ENCODE peak calls at places on chromosomes 12 and 14, in four cellular contexts. R is WTC11, A is K562, Q is SK-N-SH. O is an unnamed sample.

GRCh38 chr14:68444449-68445168 is 348.3 kb downstream of the ZFP36L1 start:
- DNase-seq in Q (no peak), A (no peak), R (no peak), O (peak)

GRCh38 chr12:110546339-110546738 is 36.8 kb downstream of the PPTC7 start:
- DNase-seq in R (no peak), Q (no peak), A (no peak), O (no peak)

GRCh38 chr12:131126662-131127173 is 173.0 kb downstream of the ADGRD1 start:
- DNase-seq in Q (no peak), A (no peak), R (no peak), O (no peak)

GRCh38 chr14:102729825-102730224 is 47.4 kb upstream of the TRAF3 start:
- DNase-seq in R (no peak), Q (no peak), A (no peak), O (no peak)

GRCh38 chr12:82994117-82994516 is 307.4 kb downstream of the TMTC2 start:
- DNase-seq in R (no peak), Q (no peak), A (no peak), O (no peak)

GRCh38 chr12:2347844-2348476 is 295.2 kb downstream of the CACNA1C start:
- DNase-seq in R (no peak), Q (no peak), A (no peak), O (no peak)

GRCh38 chr12:77940566-77940965 is 109.9 kb downstream of the NAV3 start:
- DNase-seq in R (no peak), A (no peak), Q (no peak), O (no peak)

GRCh38 chr12:123614531-123614930 is 12.6 kb downstream of the DDX55 start:
- DNase-seq in R (no peak), Q (no peak), A (no peak), O (no peak)

GRCh38 chr14:77067632-77068514 is 30.2 kb upstream of the CIPC start:
- DNase-seq in Q (peak), A (peak), R (peak), O (no peak)

GRCh38 chr14:105475916-105476845 is 1.6 kb downstream of the CRIP2 start:
- DNase-seq in Q (peak), R (no peak), A (no peak), O (peak)

GRCh38 chr14:93103392-93104080 is 12.2 kb downstream of the ITPK1 start:
- DNase-seq in R (no peak), A (no peak), Q (peak), O (no peak)

GRCh38 chr14:84162658-84163057 is 1367.3 kb upstream of the FLRT2 start:
- DNase-seq in R (no peak), Q (no peak), A (no peak), O (no peak)

GRCh38 chr12:92574911-92575570 is 127.7 kb upstream of the PLEKHG7 start:
- DNase-seq in Q (no peak), A (no peak), R (no peak), O (peak)

GRCh38 chr12:19970116-19970515 is 398.2 kb upstream of the PDE3A start:
- DNase-seq in A (no peak), Q (peak), R (no peak), O (no peak)

GRCh38 chr12:38110026-38110699 is 206.4 kb upstream of the ALG10B start:
- DNase-seq in A (no peak), R (no peak), Q (no peak), O (no peak)

GRCh38 chr12:90335561-90335960 is 619.4 kb downstream of the CCER1 start:
- DNase-seq in A (no peak), R (no peak), Q (no peak), O (no peak)

GRCh38 chr12:70272510-70272909 is 29.3 kb downstream of the CNOT2 start:
- DNase-seq in A (no peak), R (no peak), Q (no peak), O (no peak)

GRCh38 chr12:41486718-41487117 is 298.6 kb downstream of the PDZRN4 start:
- DNase-seq in R (no peak), Q (no peak), A (no peak), O (no peak)

GRCh38 chr12:110591508-110592051 is 8.5 kb upstream of the PPTC7 start:
- DNase-seq in A (no peak), Q (no peak), R (no peak), O (peak)

GRCh38 chr12:108643941-108644742 is 10.4 kb upstream of the SELPLG start:
- DNase-seq in A (no peak), R (no peak), Q (no peak), O (no peak)

GRCh38 chr12:26195641-26196423 is 459 bp downstream of the SSPN start:
- DNase-seq in A (no peak), Q (peak), R (peak), O (no peak)

GRCh38 chr12:28191018-28191595 is 851 bp downstream of the CCDC91 start:
- DNase-seq in A (peak), R (no peak), Q (peak), O (no peak)

GRCh38 chr12:20409639-20410038 is 41.3 kb downstream of the PDE3A start:
- DNase-seq in A (no peak), Q (no peak), R (no peak), O (no peak)

GRCh38 chr12:72346331-72346944 is 74.3 kb downstream of the TRHDE start:
- DNase-seq in A (peak), R (peak), Q (peak), O (peak)

GRCh38 chr12:72330291-72330690 is 58.1 kb downstream of the TRHDE start:
- DNase-seq in R (peak), Q (no peak), A (no peak), O (no peak)

GRCh38 chr14:51953996-51954395 is 35.4 kb upstream of the RTRAF start:
- DNase-seq in A (no peak), Q (no peak), R (no peak), O (no peak)

GRCh38 chr12:57112492-57113294 is 1.5 kb upstream of the STAT6 start:
- DNase-seq in R (no peak), A (no peak), Q (no peak), O (no peak)

GRCh38 chr12:1297206-1297605 is 297.2 kb downstream of the FBXL14 start:
- DNase-seq in R (no peak), Q (no peak), A (no peak), O (no peak)

GRCh38 chr14:75484711-75485429 is 37.4 kb upstream of the BATF start:
- DNase-seq in A (no peak), Q (no peak), R (no peak), O (no peak)

GRCh38 chr12:68932123-68932700 is 759 bp downstream of the CPM start:
- DNase-seq in A (no peak), R (no peak), Q (no peak), O (no peak)

GRCh38 chr12:19764408-19764807 is 325.1 kb downstream of the AEBP2 start:
- DNase-seq in R (no peak), A (no peak), Q (no peak), O (no peak)

GRCh38 chr12:114913871-114914801 is 230.2 kb upstream of the TBX3 start:
- DNase-seq in R (no peak), A (no peak), Q (no peak), O (no peak)

GRCh38 chr12:18261273-18261672 is at the start of gene PIK3C2G:
- DNase-seq in A (no peak), R (no peak), Q (no peak), O (no peak)

GRCh38 chr14:58466459-58466858 is 38.9 kb downstream of the KIAA0586 start:
- DNase-seq in Q (no peak), R (no peak), A (no peak), O (no peak)

GRCh38 chr14:100696590-100696989 is 30.1 kb upstream of the DLK1 start:
- DNase-seq in A (peak), Q (peak), R (no peak), O (no peak)

GRCh38 chr12:97342130-97342529 is 120.5 kb upstream of the RMST start:
- DNase-seq in R (no peak), Q (no peak), A (no peak), O (no peak)

GRCh38 chr12:617304-617915 is 45.8 kb downstream of the NINJ2 start:
- DNase-seq in R (no peak), Q (no peak), A (no peak), O (peak)

GRCh38 chr12:48194780-48195179 is 8.3 kb downstream of the OR10AD1 start:
- DNase-seq in A (no peak), Q (no peak), R (no peak), O (no peak)
- TF ChIP-seq FOXJ3 in A (no peak), Q (no peak), R (no peak), O (no peak)

GRCh38 chr14:30227871-30228270 is 300.2 kb upstream of the PRKD1 start:
- DNase-seq in R (no peak), A (no peak), Q (no peak), O (no peak)
- TF ChIP-seq FOXJ3 in R (no peak), A (no peak), Q (no peak), O (no peak)

DNA sequence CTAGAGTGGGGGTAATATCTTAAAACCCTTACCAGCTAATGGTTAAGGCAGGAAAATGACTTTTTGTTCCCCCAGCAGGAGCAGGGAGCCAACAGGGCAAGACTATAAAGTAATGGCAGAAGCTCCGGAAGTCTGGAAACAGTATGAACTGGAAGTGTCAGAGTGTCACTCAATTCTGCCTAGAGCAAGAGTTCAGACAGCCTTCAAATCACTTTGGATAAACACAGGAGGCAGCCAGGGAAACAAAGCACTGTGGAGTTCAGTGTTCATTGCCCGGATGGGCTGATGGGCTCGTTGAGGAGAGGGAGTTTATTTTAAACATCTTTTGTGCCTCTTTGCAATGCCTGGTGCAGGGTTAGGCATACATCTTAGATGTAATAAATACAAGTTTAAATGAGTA is 16.5 kb upstream of the DYRK2 start:
- DNase-seq in R (no peak), A (no peak), Q (no peak), O (no peak)
- TF ChIP-seq FOXJ3 in R (no peak), A (no peak), Q (no peak), O (no peak)

GRCh38 chr12:4444031-4444430 is 1.6 kb downstream of the FGF6 start:
- DNase-seq in A (no peak), R (no peak), Q (no peak), O (no peak)

GRCh38 chr12:4443616-4444015 is 2.0 kb downstream of the FGF6 start:
- DNase-seq in R (no peak), A (no peak), Q (no peak), O (no peak)

GRCh38 chr12:4439736-4440135 is 5.9 kb downstream of the FGF6 start:
- DNase-seq in A (no peak), R (no peak), Q (no peak), O (no peak)

GRCh38 chr12:4440187-4440941 is 5.3 kb downstream of the FGF6 start:
- DNase-seq in A (no peak), R (no peak), Q (no peak), O (no peak)

GRCh38 chr12:4441355-4442330 is 4.0 kb downstream of the FGF6 start:
- DNase-seq in A (no peak), R (no peak), Q (peak), O (no peak)
- TF ChIP-seq FOXJ3 in A (no peak), R (no peak), Q (no peak), O (no peak)

GRCh38 chr14:104384776-104385071 is 194.8 kb upstream of the C14orf180 start:
- DNase-seq in Q (peak), A (no peak), R (no peak), O (no peak)
- TF ChIP-seq FOXJ3 in Q (no peak), A (no peak), R (no peak), O (no peak)

O was measured in HepG2.